ENCODE peak calls at places on chromosomes 13 and 19, in nine cellular contexts. One of them, this sample, is unnamed.
A peak's percentile ranks its signal among the peaks of the same experiment; 100 is the strongest.

GRCh38 chr19:51760811-51761356 is at the start of gene FPR2:
- DNase-seq in endothelial cell of umbilical vein: no peak
- DNase-seq in aorta: no peak
- DNase-seq in left ventricle myocardium inferior: no peak
- DNase-seq in AG04450: no peak
- DNase-seq in heart right ventricle: no peak
- DNase-seq in fibroblast of lung: no peak
- DNase-seq in ovary: no peak
- DNase-seq in uterus: no peak
- DNase-seq in this sample: no peak

GRCh38 chr13:45928843-45929242 is 77.3 kb upstream of the SIAH3 start:
- DNase-seq in heart right ventricle: no peak
- DNase-seq in AG04450: no peak
- DNase-seq in ovary: no peak
- DNase-seq in fibroblast of lung: peak; percentile 16
- DNase-seq in uterus: no peak
- DNase-seq in aorta: no peak
- DNase-seq in left ventricle myocardium inferior: no peak
- DNase-seq in endothelial cell of umbilical vein: no peak
- DNase-seq in this sample: no peak

GRCh38 chr19:16586477-16586871 is 14.3 kb upstream of the SLC35E1 start:
- DNase-seq in heart right ventricle: no peak
- DNase-seq in AG04450: no peak
- DNase-seq in aorta: no peak
- DNase-seq in ovary: no peak
- DNase-seq in endothelial cell of umbilical vein: no peak
- DNase-seq in fibroblast of lung: no peak
- DNase-seq in left ventricle myocardium inferior: no peak
- DNase-seq in uterus: no peak
- DNase-seq in this sample: no peak

GRCh38 chr13:36362251-36362650 is 16.1 kb upstream of the SPART start:
- DNase-seq in uterus: no peak
- DNase-seq in aorta: no peak
- DNase-seq in AG04450: peak; percentile 38
- DNase-seq in endothelial cell of umbilical vein: no peak
- DNase-seq in heart right ventricle: no peak
- DNase-seq in left ventricle myocardium inferior: no peak
- DNase-seq in ovary: no peak
- DNase-seq in fibroblast of lung: peak; percentile 92
- DNase-seq in this sample: no peak

GRCh38 chr19:2431318-2432055 is 4.1 kb upstream of the TIMM13 start:
- DNase-seq in heart right ventricle: no peak
- DNase-seq in AG04450: no peak
- DNase-seq in ovary: no peak
- DNase-seq in uterus: no peak
- DNase-seq in aorta: no peak
- DNase-seq in fibroblast of lung: no peak
- DNase-seq in left ventricle myocardium inferior: no peak
- DNase-seq in endothelial cell of umbilical vein: no peak
- DNase-seq in this sample: no peak

GRCh38 chr19:801861-802496 is 4.7 kb downstream of the PTBP1 start:
- DNase-seq in left ventricle myocardium inferior: no peak
- DNase-seq in endothelial cell of umbilical vein: peak; percentile 57
- DNase-seq in AG04450: no peak
- DNase-seq in heart right ventricle: peak; percentile 65
- DNase-seq in ovary: peak; percentile 69
- DNase-seq in uterus: no peak
- DNase-seq in aorta: no peak
- DNase-seq in fibroblast of lung: peak; percentile 80
- DNase-seq in this sample: no peak

GRCh38 chr13:32737111-32737571 is 150.9 kb downstream of the PDS5B start:
- DNase-seq in uterus: no peak
- DNase-seq in AG04450: no peak
- DNase-seq in aorta: no peak
- DNase-seq in heart right ventricle: no peak
- DNase-seq in endothelial cell of umbilical vein: peak; percentile 70
- DNase-seq in left ventricle myocardium inferior: no peak
- DNase-seq in fibroblast of lung: peak; percentile 23
- DNase-seq in ovary: no peak
- DNase-seq in this sample: no peak

GRCh38 chr13:100129605-100130004 is 40.7 kb downstream of the PCCA start:
- DNase-seq in fibroblast of lung: no peak
- DNase-seq in endothelial cell of umbilical vein: peak; percentile 27
- DNase-seq in AG04450: no peak
- DNase-seq in aorta: no peak
- DNase-seq in uterus: no peak
- DNase-seq in left ventricle myocardium inferior: no peak
- DNase-seq in ovary: no peak
- DNase-seq in heart right ventricle: no peak
- DNase-seq in this sample: no peak

GRCh38 chr13:39616087-39616694 is 13.2 kb upstream of the LHFPL6 start:
- DNase-seq in heart right ventricle: peak; percentile 70
- DNase-seq in fibroblast of lung: peak; percentile 47
- DNase-seq in AG04450: peak; percentile 33
- DNase-seq in ovary: no peak
- DNase-seq in endothelial cell of umbilical vein: peak; percentile 70
- DNase-seq in uterus: peak; percentile 59
- DNase-seq in left ventricle myocardium inferior: no peak
- DNase-seq in aorta: no peak
- DNase-seq in this sample: peak; percentile 22

GRCh38 chr19:46082728-46083050 is 41.8 kb downstream of the IGFL3 start:
- DNase-seq in endothelial cell of umbilical vein: no peak
- DNase-seq in aorta: no peak
- DNase-seq in heart right ventricle: no peak
- DNase-seq in uterus: no peak
- DNase-seq in left ventricle myocardium inferior: no peak
- DNase-seq in ovary: no peak
- DNase-seq in fibroblast of lung: peak; percentile 85
- DNase-seq in AG04450: no peak
- DNase-seq in this sample: no peak

GRCh38 chr13:83753912-83754624 is 128.2 kb downstream of the SLITRK1 start:
- DNase-seq in aorta: no peak
- DNase-seq in endothelial cell of umbilical vein: no peak
- DNase-seq in AG04450: no peak
- DNase-seq in heart right ventricle: no peak
- DNase-seq in fibroblast of lung: peak; percentile 27
- DNase-seq in ovary: no peak
- DNase-seq in uterus: no peak
- DNase-seq in left ventricle myocardium inferior: no peak
- DNase-seq in this sample: no peak

GRCh38 chr19:55376381-55376933 is at the start of gene TMEM190:
- DNase-seq in fibroblast of lung: no peak
- DNase-seq in left ventricle myocardium inferior: no peak
- DNase-seq in uterus: no peak
- DNase-seq in AG04450: no peak
- DNase-seq in endothelial cell of umbilical vein: no peak
- DNase-seq in ovary: no peak
- DNase-seq in aorta: no peak
- DNase-seq in heart right ventricle: no peak
- DNase-seq in this sample: no peak
- H3K27ac ChIP-seq in fibroblast of lung: no peak within 1 kb of the TSS
- H3K27ac ChIP-seq in left ventricle myocardium inferior: no peak within 1 kb of the TSS
- H3K27ac ChIP-seq in uterus: no peak within 1 kb of the TSS
- H3K27ac ChIP-seq in AG04450: no peak within 1 kb of the TSS
- H3K27ac ChIP-seq in endothelial cell of umbilical vein: no peak within 1 kb of the TSS
- H3K27ac ChIP-seq in ovary: no peak within 1 kb of the TSS
- H3K27ac ChIP-seq in aorta: no peak within 1 kb of the TSS
- H3K27ac ChIP-seq in heart right ventricle: no peak within 1 kb of the TSS
- H3K27ac ChIP-seq in this sample: no peak within 1 kb of the TSS

GRCh38 chr19:8459520-8460260 is 14.9 kb downstream of the HNRNPM start:
- DNase-seq in heart right ventricle: no peak
- DNase-seq in AG04450: peak; percentile 53
- DNase-seq in ovary: no peak
- DNase-seq in left ventricle myocardium inferior: no peak
- DNase-seq in uterus: no peak
- DNase-seq in aorta: no peak
- DNase-seq in endothelial cell of umbilical vein: peak; percentile 43
- DNase-seq in fibroblast of lung: peak; percentile 82
- DNase-seq in this sample: no peak
- H3K27ac ChIP-seq in heart right ventricle: peak overlapping the region; percentile 45
- H3K27ac ChIP-seq in AG04450: peak overlapping the region; percentile 73
- H3K27ac ChIP-seq in ovary: no peak overlapping the region
- H3K27ac ChIP-seq in left ventricle myocardium inferior: peak overlapping the region; percentile 60
- H3K27ac ChIP-seq in uterus: peak overlapping the region; percentile 76
- H3K27ac ChIP-seq in aorta: peak overlapping the region; percentile 46
- H3K27ac ChIP-seq in endothelial cell of umbilical vein: peak overlapping the region; percentile 29
- H3K27ac ChIP-seq in fibroblast of lung: peak overlapping the region; percentile 50
- H3K27ac ChIP-seq in this sample: peak overlapping the region; percentile 66

GRCh38 chr19:50580970-50581636 is 12.9 kb upstream of the LRRC4B start:
- DNase-seq in fibroblast of lung: no peak
- DNase-seq in uterus: no peak
- DNase-seq in AG04450: no peak
- DNase-seq in endothelial cell of umbilical vein: no peak
- DNase-seq in heart right ventricle: no peak
- DNase-seq in left ventricle myocardium inferior: no peak
- DNase-seq in ovary: no peak
- DNase-seq in aorta: no peak
- DNase-seq in this sample: no peak

DNA sequence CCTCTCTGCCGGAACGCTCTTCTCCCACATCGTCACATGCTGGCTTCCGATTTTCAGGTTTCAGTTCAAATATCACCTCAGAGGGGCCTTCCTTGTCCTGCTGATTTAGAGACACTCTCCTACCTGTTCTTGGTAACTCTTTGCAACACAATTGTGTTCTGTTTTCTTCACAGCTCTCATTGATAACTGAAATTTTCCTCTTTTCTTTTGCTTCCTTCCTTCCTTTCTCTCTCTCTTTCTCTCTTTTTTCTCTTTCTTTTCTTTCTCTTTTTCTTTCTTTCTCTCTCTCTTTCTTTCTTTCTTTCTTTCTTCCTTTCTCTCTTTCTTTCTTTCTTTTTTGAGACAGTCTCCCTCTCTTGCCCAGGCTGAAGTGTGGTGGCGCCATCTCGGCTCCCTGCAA is 12.0 kb upstream of the LRRC4B start:
- DNase-seq in ovary: no peak
- DNase-seq in uterus: no peak
- DNase-seq in heart right ventricle: no peak
- DNase-seq in fibroblast of lung: no peak
- DNase-seq in endothelial cell of umbilical vein: no peak
- DNase-seq in aorta: no peak
- DNase-seq in left ventricle myocardium inferior: no peak
- DNase-seq in AG04450: no peak
- DNase-seq in this sample: no peak
- H3K27ac ChIP-seq in ovary: no peak overlapping the region
- H3K27ac ChIP-seq in uterus: no peak overlapping the region
- H3K27ac ChIP-seq in heart right ventricle: no peak overlapping the region
- H3K27ac ChIP-seq in fibroblast of lung: no peak overlapping the region
- H3K27ac ChIP-seq in endothelial cell of umbilical vein: no peak overlapping the region
- H3K27ac ChIP-seq in aorta: no peak overlapping the region
- H3K27ac ChIP-seq in left ventricle myocardium inferior: no peak overlapping the region
- H3K27ac ChIP-seq in AG04450: no peak overlapping the region
- H3K27ac ChIP-seq in this sample: no peak overlapping the region

GRCh38 chr19:3695124-3695733 is 5.0 kb downstream of the PIP5K1C start:
- DNase-seq in AG04450: no peak
- DNase-seq in heart right ventricle: no peak
- DNase-seq in left ventricle myocardium inferior: no peak
- DNase-seq in fibroblast of lung: no peak
- DNase-seq in uterus: no peak
- DNase-seq in ovary: no peak
- DNase-seq in endothelial cell of umbilical vein: no peak
- DNase-seq in aorta: peak; percentile 41
- DNase-seq in this sample: no peak

GRCh38 chr19:3697094-3697493 is 3.2 kb downstream of the PIP5K1C start:
- DNase-seq in ovary: no peak
- DNase-seq in endothelial cell of umbilical vein: no peak
- DNase-seq in left ventricle myocardium inferior: no peak
- DNase-seq in aorta: peak; percentile 47
- DNase-seq in fibroblast of lung: no peak
- DNase-seq in heart right ventricle: no peak
- DNase-seq in uterus: no peak
- DNase-seq in AG04450: no peak
- DNase-seq in this sample: no peak

GRCh38 chr19:3697671-3698385 is 2.4 kb downstream of the PIP5K1C start:
- DNase-seq in left ventricle myocardium inferior: no peak
- DNase-seq in AG04450: no peak
- DNase-seq in heart right ventricle: no peak
- DNase-seq in ovary: no peak
- DNase-seq in aorta: peak; percentile 47
- DNase-seq in fibroblast of lung: no peak
- DNase-seq in uterus: no peak
- DNase-seq in endothelial cell of umbilical vein: no peak
- DNase-seq in this sample: no peak

GRCh38 chr19:3695986-3696659 is 4.1 kb downstream of the PIP5K1C start:
- DNase-seq in endothelial cell of umbilical vein: no peak
- DNase-seq in fibroblast of lung: no peak
- DNase-seq in left ventricle myocardium inferior: no peak
- DNase-seq in AG04450: no peak
- DNase-seq in ovary: no peak
- DNase-seq in heart right ventricle: no peak
- DNase-seq in uterus: no peak
- DNase-seq in aorta: no peak
- DNase-seq in this sample: no peak

GRCh38 chr19:3696660-3696995 is 3.6 kb downstream of the PIP5K1C start:
- DNase-seq in AG04450: no peak
- DNase-seq in ovary: no peak
- DNase-seq in aorta: peak; percentile 37
- DNase-seq in fibroblast of lung: no peak
- DNase-seq in endothelial cell of umbilical vein: no peak
- DNase-seq in left ventricle myocardium inferior: no peak
- DNase-seq in uterus: no peak
- DNase-seq in heart right ventricle: no peak
- DNase-seq in this sample: no peak
- H3K27ac ChIP-seq in AG04450: no peak overlapping the region
- H3K27ac ChIP-seq in ovary: no peak overlapping the region
- H3K27ac ChIP-seq in aorta: no peak overlapping the region
- H3K27ac ChIP-seq in fibroblast of lung: no peak overlapping the region
- H3K27ac ChIP-seq in endothelial cell of umbilical vein: no peak overlapping the region
- H3K27ac ChIP-seq in left ventricle myocardium inferior: no peak overlapping the region
- H3K27ac ChIP-seq in uterus: no peak overlapping the region
- H3K27ac ChIP-seq in heart right ventricle: no peak overlapping the region
- H3K27ac ChIP-seq in this sample: no peak overlapping the region

GRCh38 chr19:11848200-11848593 is 329 bp upstream of the ZNF439 start:
- DNase-seq in uterus: no peak
- DNase-seq in left ventricle myocardium inferior: no peak
- DNase-seq in heart right ventricle: no peak
- DNase-seq in AG04450: no peak
- DNase-seq in fibroblast of lung: no peak
- DNase-seq in aorta: no peak
- DNase-seq in ovary: peak; percentile 18
- DNase-seq in endothelial cell of umbilical vein: no peak
- DNase-seq in this sample: no peak
- H3K27ac ChIP-seq in uterus: no peak overlapping the region
- H3K27ac ChIP-seq in left ventricle myocardium inferior: peak overlapping the region; percentile 71
- H3K27ac ChIP-seq in heart right ventricle: peak overlapping the region; percentile 54
- H3K27ac ChIP-seq in AG04450: no peak overlapping the region
- H3K27ac ChIP-seq in fibroblast of lung: no peak overlapping the region
- H3K27ac ChIP-seq in aorta: peak overlapping the region; percentile 20
- H3K27ac ChIP-seq in ovary: no peak overlapping the region
- H3K27ac ChIP-seq in endothelial cell of umbilical vein: no peak overlapping the region
- H3K27ac ChIP-seq in this sample: no peak overlapping the region

DNA sequence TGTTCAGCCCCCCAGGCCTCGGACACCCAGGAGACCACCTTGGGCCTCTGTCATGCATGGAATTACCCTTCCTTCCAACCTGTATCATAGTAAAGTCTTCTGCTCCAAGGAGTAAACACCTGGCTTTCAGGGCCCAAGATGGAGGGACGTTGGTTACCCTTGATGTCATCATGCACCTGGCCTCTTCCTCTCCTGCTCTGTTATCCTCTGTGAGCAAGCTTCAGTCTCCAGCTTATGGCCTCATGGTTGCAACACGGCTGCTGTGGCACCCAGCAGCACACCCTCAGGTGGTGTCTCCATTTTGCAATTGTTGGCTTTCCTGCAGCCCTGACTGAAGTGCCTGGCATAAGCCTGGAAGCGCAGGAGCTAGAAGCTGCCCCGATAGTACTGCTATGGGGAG is 4.0 kb upstream of the OVOL3 start:
- DNase-seq in ovary: no peak
- DNase-seq in heart right ventricle: no peak
- DNase-seq in aorta: no peak
- DNase-seq in left ventricle myocardium inferior: no peak
- DNase-seq in fibroblast of lung: no peak
- DNase-seq in uterus: no peak
- DNase-seq in endothelial cell of umbilical vein: no peak
- DNase-seq in AG04450: no peak
- DNase-seq in this sample: no peak
- H3K27ac ChIP-seq in ovary: no peak overlapping the region
- H3K27ac ChIP-seq in heart right ventricle: no peak overlapping the region
- H3K27ac ChIP-seq in aorta: no peak overlapping the region
- H3K27ac ChIP-seq in left ventricle myocardium inferior: peak overlapping the region; percentile 69
- H3K27ac ChIP-seq in fibroblast of lung: no peak overlapping the region
- H3K27ac ChIP-seq in uterus: no peak overlapping the region
- H3K27ac ChIP-seq in endothelial cell of umbilical vein: no peak overlapping the region
- H3K27ac ChIP-seq in AG04450: no peak overlapping the region
- H3K27ac ChIP-seq in this sample: no peak overlapping the region